ENCODE peak calls at places on chromosomes 13 and 19, in four cellular contexts. W is AG04450, Z is dorsolateral prefrontal cortex, J is spleen. S is an unnamed sample.

GRCh38 chr13:60143775-60144174 is 20.0 kb downstream of the DIAPH3 start:
- DNase-seq in W (no peak), Z (no peak), J (no peak), S (no peak)

GRCh38 chr13:111382411-111382810 is 62.0 kb downstream of the TEX29 start:
- DNase-seq in W (no peak), Z (no peak), J (peak), S (no peak)

GRCh38 chr19:38394488-38394887 is 6.0 kb downstream of the SPRED3 start:
- DNase-seq in W (no peak), Z (no peak), J (peak), S (no peak)

GRCh38 chr13:80166352-80166751 is 174.6 kb downstream of the SPRY2 start:
- DNase-seq in W (no peak), Z (no peak), J (no peak), S (no peak)

GRCh38 chr19:32677657-32678056 is 2.0 kb downstream of the RGS9BP start:
- DNase-seq in W (no peak), Z (no peak), J (peak), S (no peak)

GRCh38 chr13:89380101-89380500 is 1708.9 kb downstream of the SLITRK5 start:
- DNase-seq in W (no peak), Z (no peak), J (no peak), S (no peak)

GRCh38 chr13:74715718-74716117 is 581.5 kb upstream of the KLF12 start:
- DNase-seq in W (no peak), Z (no peak), J (no peak), S (no peak)

GRCh38 chr13:46154136-46154854 is 27.7 kb downstream of the LCP1 start:
- DNase-seq in W (no peak), Z (no peak), J (no peak), S (no peak)

GRCh38 chr13:26255717-26256277 is 1.9 kb downstream of the CDK8 start:
- DNase-seq in W (no peak), Z (no peak), J (no peak), S (no peak)

GRCh38 chr19:1412323-1412923 is 5.0 kb downstream of the DAZAP1 start:
- DNase-seq in W (no peak), Z (no peak), J (no peak), S (no peak)
- H3K4me3 ChIP-seq in W (no peak), Z (peak), J (no peak), S (no peak)

DNA sequence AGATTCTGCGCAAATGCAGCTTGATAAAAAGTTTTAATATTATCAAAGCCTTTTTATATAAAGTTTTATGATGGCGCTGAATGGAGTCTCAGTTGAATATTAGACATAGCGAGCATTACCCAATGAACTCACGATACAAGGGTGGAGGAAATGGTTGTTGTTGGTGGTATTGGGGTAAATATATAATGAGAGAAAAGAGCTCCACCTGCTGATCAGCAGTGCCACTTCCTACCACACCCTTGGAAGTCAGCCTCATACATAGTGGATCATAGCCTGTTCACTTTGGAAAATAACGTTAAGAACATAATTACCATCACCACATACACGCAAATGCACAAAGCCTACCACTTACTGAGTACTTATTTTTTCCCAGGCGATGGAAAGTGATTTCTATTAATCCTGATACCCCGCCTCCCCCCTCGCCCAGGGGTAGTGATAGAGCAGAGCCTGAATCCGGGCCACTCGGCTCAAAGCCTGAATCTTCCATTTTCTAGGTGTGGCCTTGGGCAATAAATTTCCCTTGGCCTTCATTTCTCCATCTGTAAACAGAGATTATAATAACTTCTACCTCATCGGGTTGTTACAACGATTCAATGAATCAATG is 358.3 kb downstream of the KLF5 start:
- DNase-seq in W (no peak), Z (no peak), J (no peak), S (no peak)
- TF ChIP-seq CTCF in W (peak), Z (no peak), J (no peak), S (peak)

GRCh38 chr19:17948967-17949930 is 16.4 kb downstream of the CCDC124 start:
- DNase-seq in W (no peak), Z (no peak), J (peak), S (no peak)
- H3K4me3 ChIP-seq in W (no peak), Z (peak), J (peak), S (peak)

DNA sequence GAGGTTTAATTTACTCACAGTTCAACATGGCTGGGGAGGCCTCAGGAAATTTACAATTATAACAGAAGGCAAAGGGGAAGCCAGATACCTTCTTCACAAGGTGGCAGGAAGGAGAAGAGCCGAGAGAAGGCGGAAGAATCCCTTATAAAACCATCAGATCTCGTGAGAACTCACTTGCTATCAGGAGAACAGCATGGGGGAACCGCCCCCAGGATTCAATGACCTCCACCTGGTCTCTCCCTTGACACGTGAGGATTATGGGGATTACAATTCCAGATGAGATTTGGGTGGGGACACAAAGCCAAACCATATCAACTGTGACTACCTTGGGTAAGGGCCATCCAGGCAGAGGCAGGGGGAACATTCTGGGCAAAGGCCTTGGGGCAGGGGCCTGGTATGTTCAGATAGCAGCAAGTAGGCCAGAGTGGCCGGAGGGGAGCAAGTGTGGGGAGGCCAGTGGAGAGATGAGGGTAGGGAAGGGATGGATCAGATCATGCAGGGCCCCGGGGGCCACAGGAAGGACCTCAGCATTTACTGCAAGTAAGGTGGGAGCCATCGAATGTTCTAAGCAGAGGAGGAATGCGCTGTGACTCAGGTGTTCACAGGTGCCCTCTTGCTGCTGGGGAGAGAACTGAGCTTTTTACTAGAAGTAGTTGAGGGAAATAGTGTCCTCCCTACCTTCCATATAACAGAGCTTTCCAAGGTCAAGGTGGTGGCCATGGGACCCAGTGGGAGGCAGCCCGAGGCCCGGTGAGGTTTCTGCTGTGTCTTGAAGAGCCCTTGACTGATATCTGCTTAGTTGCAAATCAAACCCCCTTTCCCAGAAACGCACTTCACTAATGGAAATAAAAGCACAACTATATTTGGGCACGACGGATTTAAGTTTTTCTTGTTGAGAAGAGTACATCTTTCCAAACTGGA is 18.0 kb downstream of the RAB3D start:
- DNase-seq in W (no peak), Z (no peak), J (peak), S (no peak)
- TF ChIP-seq CTCF in W (no peak), Z (no peak), J (no peak), S (no peak)

GRCh38 chr13:48220592-48221300 is 12.3 kb upstream of the ITM2B start:
- DNase-seq in W (no peak), Z (no peak), J (no peak), S (no peak)
- H3K4me3 ChIP-seq in W (no peak), Z (no peak), J (no peak), S (no peak)

GRCh38 chr13:94972262-94972661 is 259.9 kb upstream of the SOX21 start:
- DNase-seq in W (no peak), Z (no peak), J (no peak), S (no peak)

GRCh38 chr13:94968757-94969086 is 256.4 kb upstream of the SOX21 start:
- DNase-seq in W (no peak), Z (no peak), J (no peak), S (no peak)

GRCh38 chr13:94966380-94966779 is 254.0 kb upstream of the SOX21 start:
- DNase-seq in W (no peak), Z (no peak), J (no peak), S (no peak)

GRCh38 chr13:94968040-94968756 is 255.9 kb upstream of the SOX21 start:
- DNase-seq in W (no peak), Z (peak), J (no peak), S (no peak)

DNA sequence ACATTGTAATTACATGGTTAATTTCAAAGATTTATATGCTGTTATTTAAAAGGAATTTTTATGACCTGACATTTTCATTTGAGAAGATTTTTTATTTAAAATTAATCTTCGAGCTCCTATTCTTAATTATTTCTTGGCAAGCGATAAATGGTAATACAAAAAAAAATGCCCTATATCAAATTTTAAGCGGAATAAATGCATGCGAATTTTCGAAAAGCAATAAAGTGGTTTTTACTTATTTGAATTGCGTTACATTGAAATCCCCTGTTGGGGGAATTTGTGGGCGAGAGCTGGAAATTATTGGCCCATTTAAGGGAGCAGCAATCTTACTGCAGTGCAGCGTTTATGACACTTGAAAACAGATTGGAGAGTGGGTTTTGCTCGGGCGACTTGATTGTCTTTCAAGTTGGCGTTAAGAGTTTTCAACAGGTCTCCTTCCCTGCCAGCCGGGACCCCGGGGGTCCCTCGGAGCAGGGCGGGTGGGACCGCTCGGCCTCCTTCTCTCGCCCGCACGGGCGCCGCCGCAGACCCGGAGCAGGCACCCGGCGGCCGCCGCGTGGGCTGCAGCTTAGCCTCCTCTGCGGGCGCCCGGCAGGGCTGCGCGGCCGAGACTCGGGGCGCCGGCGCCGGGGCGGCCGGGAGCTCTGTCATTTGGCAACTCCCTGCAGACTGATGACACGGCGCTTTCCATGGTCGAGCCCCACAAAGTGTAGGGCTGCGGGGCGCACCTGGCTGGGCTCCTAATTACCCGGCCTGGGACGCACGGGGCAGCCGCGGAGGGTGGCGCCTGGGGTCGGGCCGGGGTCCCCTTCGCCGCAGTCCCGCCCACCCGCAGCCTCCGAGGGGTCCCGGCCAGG is 255.1 kb upstream of the SOX21 start:
- DNase-seq in W (no peak), Z (peak), J (no peak), S (no peak)
- TF ChIP-seq CTCF in W (no peak), Z (no peak), J (no peak), S (no peak)

DNA sequence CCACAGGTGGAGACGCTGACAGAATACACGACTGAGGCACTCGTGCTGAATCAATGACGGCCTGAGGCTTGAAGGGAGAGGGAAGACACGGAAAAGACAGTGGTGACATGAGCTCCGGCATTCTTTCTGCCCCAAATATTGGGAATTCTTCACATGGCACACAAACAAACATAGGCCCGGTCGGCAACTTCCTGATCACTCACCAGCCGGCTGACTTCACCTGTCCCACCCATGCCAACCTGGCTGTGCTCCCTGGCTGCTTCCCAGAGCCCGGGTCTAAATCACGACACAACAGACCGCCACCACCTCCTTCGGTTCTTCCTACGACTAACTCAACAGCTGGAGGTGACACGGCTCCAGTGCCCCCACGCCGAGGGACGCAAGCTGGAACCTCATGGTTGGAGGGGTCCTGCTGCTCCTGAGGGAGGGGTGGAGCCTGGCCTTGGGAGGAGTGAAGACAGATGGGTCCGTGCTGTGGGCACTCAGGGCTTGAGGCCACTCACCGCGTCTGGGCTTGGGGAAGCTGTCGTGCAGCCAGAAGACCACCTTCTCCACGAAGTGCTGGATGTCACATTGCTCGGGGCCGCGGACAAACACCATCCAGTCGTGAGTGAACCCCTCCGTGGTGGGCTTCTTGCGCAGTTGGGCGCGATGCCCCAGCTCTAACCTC is 9.6 kb downstream of the MLLT1 start:
- DNase-seq in W (no peak), Z (no peak), J (no peak), S (no peak)
- H3K4me3 ChIP-seq in W (no peak), Z (peak), J (no peak), S (no peak)

S was measured in HFF-Myc.